ENCODE peak calls at places on chromosomes 12 and 14, in six cellular contexts. H is MM.1S, N is head of caudate nucleus, Q is NCI-H146, R is AG10803, Y is GOT3. L is an unnamed sample.

GRCh38 chr14:78595797-78596196 is 425.6 kb downstream of the NRXN3 start:
- DNase-seq in Y (no peak), R (no peak), N (peak), Q (peak), H (no peak), L (no peak)

GRCh38 chr14:89965839-89966238 is 10.1 kb downstream of the TDP1 start:
- DNase-seq in R (no peak), Y (no peak), N (no peak), Q (no peak), H (no peak), L (no peak)

GRCh38 chr14:29868000-29868399 is 59.6 kb downstream of the PRKD1 start:
- DNase-seq in Q (no peak), H (no peak), R (peak), N (no peak), Y (no peak), L (no peak)

GRCh38 chr12:67752226-67752732 is 103.7 kb downstream of the DYRK2 start:
- DNase-seq in Q (no peak), R (peak), N (no peak), Y (no peak), H (no peak), L (no peak)

GRCh38 chr12:102169922-102170698 is 27.5 kb downstream of the PMCH start:
- DNase-seq in Y (no peak), H (peak), Q (peak), R (peak), N (no peak), L (no peak)

GRCh38 chr12:121602766-121603165 is 21.9 kb upstream of the KDM2B start:
- DNase-seq in Q (no peak), R (no peak), Y (no peak), N (no peak), H (no peak), L (no peak)

GRCh38 chr12:51884676-51885229 is 3.1 kb upstream of the ANKRD33 start:
- DNase-seq in R (no peak), N (no peak), Y (no peak), H (no peak), Q (no peak), L (no peak)

GRCh38 chr14:49986344-49987014 is 93.6 kb downstream of the ARF6 start:
- DNase-seq in H (no peak), Y (no peak), Q (no peak), R (peak), N (no peak), L (no peak)

GRCh38 chr14:52307376-52307775 is 6.7 kb upstream of the PTGER2 start:
- DNase-seq in H (no peak), N (no peak), R (no peak), Q (no peak), Y (no peak), L (no peak)

GRCh38 chr12:119182701-119183493 is 4.2 kb downstream of the HSPB8 start:
- DNase-seq in Q (no peak), N (peak), R (no peak), H (no peak), Y (no peak), L (no peak)

GRCh38 chr14:54127526-54127925 is 170.9 kb upstream of the BMP4 start:
- DNase-seq in R (no peak), H (no peak), Y (no peak), Q (no peak), N (no peak), L (no peak)

GRCh38 chr12:30979371-30980259 is 53.1 kb downstream of the TSPAN11 start:
- DNase-seq in N (no peak), H (no peak), Q (no peak), Y (no peak), R (peak), L (no peak)

GRCh38 chr12:117576053-117576452 is 214.6 kb upstream of the NOS1 start:
- DNase-seq in H (no peak), R (no peak), Q (no peak), Y (no peak), N (no peak), L (no peak)

GRCh38 chr12:15596174-15596573 is 193.0 kb downstream of the EPS8 start:
- DNase-seq in R (no peak), H (no peak), N (no peak), Q (no peak), Y (no peak), L (no peak)

GRCh38 chr12:44930972-44931600 is 55.0 kb upstream of the NELL2 start:
- DNase-seq in N (no peak), R (peak), Q (peak), H (peak), Y (no peak), L (no peak)

GRCh38 chr12:11813422-11813813 is 163.9 kb downstream of the ETV6 start:
- DNase-seq in Y (no peak), R (peak), N (no peak), Q (peak), H (no peak), L (no peak)

GRCh38 chr12:112422531-112422930 is 3.8 kb downstream of the PTPN11 start:
- DNase-seq in R (peak), Y (no peak), N (peak), Q (no peak), H (no peak), L (peak)

GRCh38 chr12:54404061-54405004 is 14.7 kb downstream of the ITGA5 start:
- DNase-seq in Q (peak), N (peak), Y (no peak), R (peak), H (peak), L (no peak)

GRCh38 chr12:98635657-98636323 is 8.8 kb downstream of the IKBIP start:
- DNase-seq in H (no peak), N (no peak), Y (no peak), R (peak), Q (no peak), L (no peak)

GRCh38 chr12:6322352-6322751 is 11.9 kb downstream of the PLEKHG6 start:
- DNase-seq in H (no peak), N (no peak), Y (no peak), Q (no peak), R (no peak), L (no peak)

GRCh38 chr14:39370415-39370814 is 61.8 kb downstream of the FBXO33 start:
- DNase-seq in N (no peak), H (no peak), R (no peak), Q (no peak), Y (no peak), L (no peak)

GRCh38 chr14:20477211-20477876 is 8.1 kb downstream of the PNP start:
- DNase-seq in H (no peak), R (no peak), N (peak), Q (no peak), Y (no peak), L (peak)

GRCh38 chr12:48925218-48925871 is at the start of gene FKBP11:
- DNase-seq in H (peak), N (peak), R (peak), Q (peak), Y (no peak), L (no peak)